ENCODE peak calls at places on chromosomes 13 and 19, in nine cellular contexts. One of them, this sample, is unnamed.

GRCh38 chr13:113553541-113554332 is 30.8 kb upstream of the TFDP1 start:
- DNase-seq in heart right ventricle: no peak
- DNase-seq in body of pancreas: no peak
- DNase-seq in activated CD8-positive, alpha-beta T cell treated with anti-CD3 and anti-CD28 coated beads for 36 hours: no peak
- DNase-seq in ovary: no peak
- DNase-seq in heart left ventricle: no peak
- DNase-seq in AG10803: no peak
- DNase-seq in stomach: peak
- DNase-seq in K562: no peak
- DNase-seq in this sample: no peak

GRCh38 chr19:17751912-17752273 is 616 bp downstream of the FCHO1 start:
- DNase-seq in K562: no peak
- DNase-seq in heart right ventricle: no peak
- DNase-seq in heart left ventricle: no peak
- DNase-seq in ovary: no peak
- DNase-seq in AG10803: no peak
- DNase-seq in activated CD8-positive, alpha-beta T cell treated with anti-CD3 and anti-CD28 coated beads for 36 hours: no peak
- DNase-seq in stomach: no peak
- DNase-seq in body of pancreas: no peak
- DNase-seq in this sample: peak

GRCh38 chr19:2461751-2462634 is 5.2 kb upstream of the LMNB2 start:
- DNase-seq in K562: no peak
- DNase-seq in body of pancreas: peak
- DNase-seq in heart left ventricle: peak
- DNase-seq in AG10803: peak
- DNase-seq in activated CD8-positive, alpha-beta T cell treated with anti-CD3 and anti-CD28 coated beads for 36 hours: peak
- DNase-seq in heart right ventricle: peak
- DNase-seq in stomach: peak
- DNase-seq in ovary: peak
- DNase-seq in this sample: peak

GRCh38 chr19:41861098-41861768 is 1.2 kb downstream of the RPS19 start:
- DNase-seq in ovary: no peak
- DNase-seq in heart left ventricle: no peak
- DNase-seq in AG10803: peak
- DNase-seq in body of pancreas: no peak
- DNase-seq in stomach: no peak
- DNase-seq in heart right ventricle: no peak
- DNase-seq in activated CD8-positive, alpha-beta T cell treated with anti-CD3 and anti-CD28 coated beads for 36 hours: no peak
- DNase-seq in K562: no peak
- DNase-seq in this sample: no peak

GRCh38 chr13:83449666-83450395 is 432.4 kb downstream of the SLITRK1 start:
- DNase-seq in heart right ventricle: no peak
- DNase-seq in ovary: no peak
- DNase-seq in K562: no peak
- DNase-seq in activated CD8-positive, alpha-beta T cell treated with anti-CD3 and anti-CD28 coated beads for 36 hours: no peak
- DNase-seq in AG10803: peak
- DNase-seq in stomach: no peak
- DNase-seq in heart left ventricle: no peak
- DNase-seq in body of pancreas: no peak
- DNase-seq in this sample: no peak

GRCh38 chr13:32587014-32587773 is 942 bp downstream of the PDS5B start:
- DNase-seq in body of pancreas: peak
- DNase-seq in ovary: peak
- DNase-seq in AG10803: peak
- DNase-seq in heart left ventricle: peak
- DNase-seq in heart right ventricle: peak
- DNase-seq in K562: peak
- DNase-seq in activated CD8-positive, alpha-beta T cell treated with anti-CD3 and anti-CD28 coated beads for 36 hours: peak
- DNase-seq in stomach: peak
- DNase-seq in this sample: peak

GRCh38 chr13:93172109-93172508 is 54.5 kb upstream of the GPC6 start:
- DNase-seq in ovary: no peak
- DNase-seq in heart left ventricle: no peak
- DNase-seq in heart right ventricle: no peak
- DNase-seq in body of pancreas: no peak
- DNase-seq in stomach: no peak
- DNase-seq in K562: no peak
- DNase-seq in AG10803: no peak
- DNase-seq in activated CD8-positive, alpha-beta T cell treated with anti-CD3 and anti-CD28 coated beads for 36 hours: no peak
- DNase-seq in this sample: no peak

GRCh38 chr13:99987180-99988047 is 5.8 kb downstream of the ZIC2 start:
- DNase-seq in body of pancreas: no peak
- DNase-seq in K562: no peak
- DNase-seq in AG10803: no peak
- DNase-seq in ovary: no peak
- DNase-seq in heart right ventricle: no peak
- DNase-seq in stomach: no peak
- DNase-seq in heart left ventricle: no peak
- DNase-seq in activated CD8-positive, alpha-beta T cell treated with anti-CD3 and anti-CD28 coated beads for 36 hours: no peak
- DNase-seq in this sample: no peak

DNA sequence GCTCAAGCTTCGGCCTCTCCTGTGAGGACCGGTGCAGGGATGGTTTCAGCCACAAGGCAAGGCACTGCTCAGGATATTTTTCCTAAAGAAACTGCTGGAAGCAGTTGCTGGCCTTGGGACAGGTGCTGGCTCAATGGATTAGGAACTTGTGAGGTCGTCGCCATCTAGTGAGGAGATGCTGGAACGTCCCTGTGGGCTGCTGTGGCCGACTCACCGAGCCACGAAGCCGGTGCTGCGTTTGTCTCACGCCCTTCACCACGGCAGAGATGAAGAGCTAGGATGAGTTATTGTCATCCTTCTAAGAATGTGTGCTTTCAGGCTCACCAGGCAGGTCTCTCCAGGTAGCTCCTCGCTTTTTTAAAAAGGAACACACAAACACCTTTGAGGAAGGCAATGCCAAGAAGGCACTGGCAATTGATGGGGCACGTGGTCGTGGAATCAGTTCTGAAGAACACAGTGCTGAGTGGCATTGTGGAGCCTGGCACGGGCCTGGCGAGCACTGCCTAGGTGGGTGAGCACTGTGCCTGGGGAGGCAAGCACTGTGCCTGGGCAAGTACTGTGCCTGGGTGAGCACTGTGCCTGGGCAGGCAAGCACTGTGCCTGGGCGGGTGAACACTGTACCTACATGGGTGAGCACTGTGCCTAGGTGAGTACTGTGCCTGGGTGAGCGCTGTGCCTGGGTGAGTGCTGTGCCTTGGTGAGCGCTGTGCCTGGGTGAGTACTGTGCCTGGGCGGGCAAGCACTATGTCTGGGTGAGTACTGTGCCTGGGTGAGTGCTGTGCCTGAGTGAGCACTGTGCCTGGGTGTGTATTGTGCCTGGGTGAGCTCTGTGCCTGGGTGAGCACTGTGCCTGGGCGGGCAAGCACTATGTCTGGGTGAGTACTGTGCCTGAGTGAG is 140.4 kb downstream of the TEX29 start:
- DNase-seq in ovary: peak
- DNase-seq in activated CD8-positive, alpha-beta T cell treated with anti-CD3 and anti-CD28 coated beads for 36 hours: peak
- DNase-seq in K562: no peak
- DNase-seq in heart right ventricle: no peak
- DNase-seq in heart left ventricle: peak
- DNase-seq in stomach: no peak
- DNase-seq in body of pancreas: peak
- DNase-seq in AG10803: peak
- DNase-seq in this sample: peak
- TF ChIP-seq CTCF in ovary: no peak
- TF ChIP-seq CTCF in activated CD8-positive, alpha-beta T cell treated with anti-CD3 and anti-CD28 coated beads for 36 hours: no peak
- TF ChIP-seq CTCF in K562: peak
- TF ChIP-seq CTCF in heart right ventricle: peak
- TF ChIP-seq CTCF in heart left ventricle: peak
- TF ChIP-seq CTCF in stomach: no peak
- TF ChIP-seq CTCF in body of pancreas: peak
- TF ChIP-seq CTCF in AG10803: peak
- TF ChIP-seq CTCF in this sample: no peak

GRCh38 chr19:15195987-15196682 is 4.7 kb downstream of the NOTCH3 start:
- DNase-seq in heart right ventricle: no peak
- DNase-seq in ovary: no peak
- DNase-seq in activated CD8-positive, alpha-beta T cell treated with anti-CD3 and anti-CD28 coated beads for 36 hours: peak
- DNase-seq in heart left ventricle: no peak
- DNase-seq in body of pancreas: peak
- DNase-seq in K562: peak
- DNase-seq in AG10803: no peak
- DNase-seq in stomach: peak
- DNase-seq in this sample: no peak

GRCh38 chr19:15194938-15195337 is 5.9 kb downstream of the NOTCH3 start:
- DNase-seq in heart right ventricle: no peak
- DNase-seq in stomach: no peak
- DNase-seq in body of pancreas: peak
- DNase-seq in heart left ventricle: peak
- DNase-seq in AG10803: peak
- DNase-seq in K562: no peak
- DNase-seq in activated CD8-positive, alpha-beta T cell treated with anti-CD3 and anti-CD28 coated beads for 36 hours: peak
- DNase-seq in ovary: no peak
- DNase-seq in this sample: no peak

GRCh38 chr19:15197275-15198005 is 3.4 kb downstream of the NOTCH3 start:
- DNase-seq in stomach: no peak
- DNase-seq in activated CD8-positive, alpha-beta T cell treated with anti-CD3 and anti-CD28 coated beads for 36 hours: peak
- DNase-seq in K562: no peak
- DNase-seq in ovary: no peak
- DNase-seq in AG10803: peak
- DNase-seq in heart right ventricle: peak
- DNase-seq in body of pancreas: peak
- DNase-seq in heart left ventricle: no peak
- DNase-seq in this sample: no peak

GRCh38 chr19:15196683-15197005 is 4.2 kb downstream of the NOTCH3 start:
- DNase-seq in stomach: no peak
- DNase-seq in activated CD8-positive, alpha-beta T cell treated with anti-CD3 and anti-CD28 coated beads for 36 hours: no peak
- DNase-seq in body of pancreas: no peak
- DNase-seq in heart left ventricle: no peak
- DNase-seq in heart right ventricle: no peak
- DNase-seq in K562: no peak
- DNase-seq in ovary: no peak
- DNase-seq in AG10803: no peak
- DNase-seq in this sample: no peak

DNA sequence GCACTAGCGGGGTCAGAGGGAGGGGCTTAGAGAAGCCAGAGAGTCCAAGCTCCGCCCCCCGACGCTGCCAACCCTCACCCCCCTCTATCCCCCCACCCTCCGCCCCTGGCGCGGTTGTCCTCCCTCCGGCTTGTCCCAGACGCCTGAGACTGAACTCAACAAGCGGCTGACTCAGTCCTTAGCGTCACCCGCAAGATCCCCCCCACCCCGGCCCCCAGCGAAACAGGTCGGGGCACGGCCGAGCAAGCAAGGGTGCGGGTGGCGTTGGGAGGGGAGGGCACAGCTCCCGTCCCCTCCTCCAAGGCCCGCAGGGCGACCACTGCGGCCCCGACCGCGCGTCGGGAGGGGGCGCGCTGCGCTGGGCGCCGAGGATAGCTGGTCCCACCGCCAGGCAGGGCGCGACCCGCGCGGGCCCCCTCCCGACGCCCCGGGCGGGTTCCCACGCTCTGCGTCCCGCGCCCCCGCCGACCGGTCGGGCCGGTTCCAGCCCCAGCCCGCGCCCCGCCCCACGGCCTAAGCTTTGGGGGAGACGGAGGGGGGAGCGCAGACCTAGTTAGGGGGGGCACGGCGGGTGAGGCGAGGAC is 5.3 kb downstream of the NOTCH3 start:
- DNase-seq in stomach: peak
- DNase-seq in AG10803: peak
- DNase-seq in activated CD8-positive, alpha-beta T cell treated with anti-CD3 and anti-CD28 coated beads for 36 hours: peak
- DNase-seq in heart left ventricle: peak
- DNase-seq in ovary: no peak
- DNase-seq in body of pancreas: peak
- DNase-seq in K562: peak
- DNase-seq in heart right ventricle: peak
- DNase-seq in this sample: no peak
- TF ChIP-seq CTCF in stomach: no peak
- TF ChIP-seq CTCF in AG10803: no peak
- TF ChIP-seq CTCF in activated CD8-positive, alpha-beta T cell treated with anti-CD3 and anti-CD28 coated beads for 36 hours: no peak
- TF ChIP-seq CTCF in heart left ventricle: peak
- TF ChIP-seq CTCF in ovary: no peak
- TF ChIP-seq CTCF in body of pancreas: no peak
- TF ChIP-seq CTCF in K562: peak
- TF ChIP-seq CTCF in heart right ventricle: no peak
- TF ChIP-seq CTCF in this sample: no peak

GRCh38 chr19:5254543-5254942 is 86.1 kb downstream of the PTPRS start:
- DNase-seq in body of pancreas: no peak
- DNase-seq in ovary: no peak
- DNase-seq in activated CD8-positive, alpha-beta T cell treated with anti-CD3 and anti-CD28 coated beads for 36 hours: no peak
- DNase-seq in K562: no peak
- DNase-seq in AG10803: no peak
- DNase-seq in heart right ventricle: no peak
- DNase-seq in stomach: no peak
- DNase-seq in heart left ventricle: no peak
- DNase-seq in this sample: no peak

GRCh38 chr19:5251096-5252065 is 89.2 kb downstream of the PTPRS start:
- DNase-seq in K562: no peak
- DNase-seq in AG10803: no peak
- DNase-seq in heart right ventricle: no peak
- DNase-seq in stomach: no peak
- DNase-seq in ovary: no peak
- DNase-seq in activated CD8-positive, alpha-beta T cell treated with anti-CD3 and anti-CD28 coated beads for 36 hours: no peak
- DNase-seq in heart left ventricle: no peak
- DNase-seq in body of pancreas: no peak
- DNase-seq in this sample: no peak

GRCh38 chr19:5255602-5256231 is 84.9 kb downstream of the PTPRS start:
- DNase-seq in ovary: no peak
- DNase-seq in activated CD8-positive, alpha-beta T cell treated with anti-CD3 and anti-CD28 coated beads for 36 hours: no peak
- DNase-seq in stomach: no peak
- DNase-seq in heart left ventricle: no peak
- DNase-seq in body of pancreas: no peak
- DNase-seq in heart right ventricle: no peak
- DNase-seq in AG10803: no peak
- DNase-seq in K562: peak
- DNase-seq in this sample: no peak

GRCh38 chr19:5254944-5255343 is 85.7 kb downstream of the PTPRS start:
- DNase-seq in heart left ventricle: no peak
- DNase-seq in body of pancreas: no peak
- DNase-seq in heart right ventricle: no peak
- DNase-seq in ovary: no peak
- DNase-seq in AG10803: no peak
- DNase-seq in stomach: no peak
- DNase-seq in K562: no peak
- DNase-seq in activated CD8-positive, alpha-beta T cell treated with anti-CD3 and anti-CD28 coated beads for 36 hours: no peak
- DNase-seq in this sample: no peak

DNA sequence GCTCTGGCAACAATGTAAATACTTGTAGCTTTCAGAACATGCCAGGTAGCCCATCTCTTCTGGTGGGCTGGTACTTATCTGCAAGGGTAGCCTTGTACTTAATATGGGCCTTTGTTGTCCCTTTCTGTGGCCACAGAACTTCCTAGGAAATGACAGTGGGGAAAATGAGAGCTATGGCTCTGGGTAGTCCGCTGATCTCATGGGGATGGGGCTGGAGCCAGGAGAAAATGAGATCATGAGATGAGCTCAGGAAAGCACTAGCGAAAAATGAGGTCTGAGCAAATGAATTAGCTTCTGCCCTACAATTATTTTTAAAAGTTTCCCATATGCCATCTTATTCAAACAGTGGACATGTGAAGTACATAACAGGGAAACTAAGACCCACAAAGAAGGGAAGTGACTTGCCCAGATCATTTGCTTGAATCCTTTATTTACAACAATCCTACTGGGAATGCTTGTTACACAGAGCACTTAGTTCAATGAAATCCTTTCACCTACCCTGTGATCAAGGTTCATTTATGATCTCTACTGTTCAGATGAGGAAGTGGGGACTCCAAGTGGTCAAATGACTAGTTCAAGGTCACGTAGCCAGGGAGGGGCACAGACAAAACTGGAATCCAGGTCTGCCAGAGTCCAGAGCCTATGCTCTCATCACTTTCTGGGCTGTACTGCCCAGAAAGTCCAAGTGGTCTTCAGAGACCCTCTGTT is 87.1 kb downstream of the PTPRS start:
- DNase-seq in stomach: no peak
- DNase-seq in ovary: no peak
- DNase-seq in body of pancreas: no peak
- DNase-seq in heart left ventricle: no peak
- DNase-seq in K562: no peak
- DNase-seq in activated CD8-positive, alpha-beta T cell treated with anti-CD3 and anti-CD28 coated beads for 36 hours: no peak
- DNase-seq in heart right ventricle: no peak
- DNase-seq in AG10803: peak
- DNase-seq in this sample: no peak
- TF ChIP-seq CTCF in stomach: no peak
- TF ChIP-seq CTCF in ovary: no peak
- TF ChIP-seq CTCF in body of pancreas: no peak
- TF ChIP-seq CTCF in heart left ventricle: no peak
- TF ChIP-seq CTCF in K562: no peak
- TF ChIP-seq CTCF in activated CD8-positive, alpha-beta T cell treated with anti-CD3 and anti-CD28 coated beads for 36 hours: no peak
- TF ChIP-seq CTCF in heart right ventricle: no peak
- TF ChIP-seq CTCF in AG10803: no peak
- TF ChIP-seq CTCF in this sample: no peak

DNA sequence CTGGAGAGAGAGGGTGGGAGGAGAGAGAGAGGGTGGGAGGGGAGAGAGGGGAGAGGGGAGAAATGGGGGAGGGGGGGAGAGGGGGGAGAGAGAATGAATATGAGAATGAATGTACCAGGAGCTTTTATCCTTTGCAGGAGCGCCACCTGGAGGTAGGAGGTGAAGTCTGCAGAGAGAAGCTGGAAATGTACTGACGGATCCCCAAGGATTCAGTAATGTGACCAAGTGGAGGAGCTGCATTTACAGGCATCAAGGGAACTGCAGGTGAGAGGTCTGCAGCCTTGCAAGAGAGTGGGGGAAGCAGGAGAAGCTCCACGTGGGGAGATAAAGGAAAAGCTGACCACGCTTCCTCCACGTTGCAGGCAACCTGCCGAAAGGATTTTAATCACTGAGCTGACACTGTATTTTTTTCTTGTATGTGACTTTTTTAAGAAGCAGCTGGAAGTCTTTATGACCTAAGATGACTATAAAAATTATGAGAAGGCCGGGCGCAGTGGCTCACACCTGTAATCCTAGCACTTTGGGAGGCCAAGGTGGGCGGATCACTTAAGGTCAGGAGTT is 33.7 kb downstream of the VSTM1 start:
- DNase-seq in ovary: no peak
- DNase-seq in heart right ventricle: peak
- DNase-seq in heart left ventricle: no peak
- DNase-seq in body of pancreas: peak
- DNase-seq in AG10803: peak
- DNase-seq in K562: peak
- DNase-seq in stomach: peak
- DNase-seq in activated CD8-positive, alpha-beta T cell treated with anti-CD3 and anti-CD28 coated beads for 36 hours: peak
- DNase-seq in this sample: peak
- TF ChIP-seq CTCF in ovary: no peak
- TF ChIP-seq CTCF in heart right ventricle: peak
- TF ChIP-seq CTCF in heart left ventricle: peak
- TF ChIP-seq CTCF in body of pancreas: peak
- TF ChIP-seq CTCF in AG10803: peak
- TF ChIP-seq CTCF in K562: peak
- TF ChIP-seq CTCF in stomach: no peak
- TF ChIP-seq CTCF in activated CD8-positive, alpha-beta T cell treated with anti-CD3 and anti-CD28 coated beads for 36 hours: peak
- TF ChIP-seq CTCF in this sample: peak

This sample was measured in GM20000.